ENCODE peak calls at places on chromosomes 7 and 10, in ten cellular contexts. B is epithelial cell of proximal tubule, K is astrocyte of the spinal cord, P is lower leg skin, S is colonic mucosa, Z is Peyer's patch, J is neural crest cell, E is pancreas, F is BE2C, G is fibroblast of lung. N is an unnamed sample.

GRCh38 chr10:128626397-128627060 is 500.3 kb upstream of the MKI67 start:
- DNase-seq in B (no peak), K (no peak), P (no peak), S (no peak), Z (no peak), J (no peak), E (no peak), F (no peak), G (no peak), N (no peak)

GRCh38 chr10:71835671-71836593 is 15.1 kb downstream of the PSAP start:
- DNase-seq in B (peak; percentile 95), K (peak; percentile 93), P (peak; percentile 92), S (no peak), Z (no peak), J (peak; percentile 29), E (peak; percentile 61), F (peak; percentile 97), G (peak; percentile 92), N (no peak)

GRCh38 chr7:27112361-27112760 is 9.9 kb upstream of the HOXA2 start:
- DNase-seq in B (no peak), K (peak; percentile 38), P (no peak), S (no peak), Z (no peak), J (no peak), E (no peak), F (no peak), G (peak; percentile 32), N (no peak)

GRCh38 chr10:103706760-103707159 is 148.6 kb downstream of the SH3PXD2A start:
- DNase-seq in B (no peak), K (no peak), P (no peak), S (no peak), Z (no peak), J (no peak), E (no peak), F (no peak), G (no peak), N (no peak)

GRCh38 chr7:111438369-111439289 is 123.7 kb downstream of the IMMP2L start:
- DNase-seq in B (peak; percentile 41), K (peak; percentile 74), P (no peak), S (no peak), Z (no peak), J (no peak), E (no peak), F (no peak), G (peak; percentile 60), N (no peak)

GRCh38 chr10:119418401-119418800 is 124.1 kb downstream of the RGS10 start:
- DNase-seq in B (no peak), K (no peak), P (no peak), S (no peak), Z (no peak), J (no peak), E (no peak), F (no peak), G (no peak), N (no peak)

GRCh38 chr10:66234872-66235271 is 691.0 kb upstream of the LRRTM3 start:
- DNase-seq in B (no peak), K (no peak), P (no peak), S (no peak), Z (no peak), J (no peak), E (no peak), F (no peak), G (no peak), N (no peak)

GRCh38 chr10:124237282-124237975 is 144.0 kb upstream of the CHST15 start:
- DNase-seq in B (no peak), K (no peak), P (no peak), S (no peak), Z (no peak), J (no peak), E (no peak), F (no peak), G (no peak), N (no peak)

GRCh38 chr10:124624456-124624855 is 119.7 kb downstream of the FAM53B start:
- DNase-seq in B (no peak), K (no peak), P (no peak), S (no peak), Z (no peak), J (no peak), E (no peak), F (no peak), G (no peak), N (no peak)

GRCh38 chr10:93294004-93294403 is 188.1 kb downstream of the MYOF start:
- DNase-seq in B (peak; percentile 20), K (no peak), P (no peak), S (no peak), Z (no peak), J (no peak), E (no peak), F (no peak), G (no peak), N (no peak)

GRCh38 chr7:96426027-96426426 is 104.1 kb upstream of the SLC25A13 start:
- DNase-seq in B (no peak), K (peak; percentile 10), P (no peak), S (no peak), Z (no peak), J (no peak), E (no peak), F (no peak), G (peak; percentile 9), N (no peak)

GRCh38 chr10:33776419-33776818 is 442.0 kb upstream of the NRP1 start:
- DNase-seq in B (no peak), K (no peak), P (no peak), S (no peak), Z (no peak), J (no peak), E (no peak), F (no peak), G (no peak), N (no peak)

GRCh38 chr7:129299889-129300288 is 75.1 kb downstream of the AHCYL2 start:
- DNase-seq in B (no peak), K (no peak), P (no peak), S (no peak), Z (no peak), J (no peak), E (no peak), F (no peak), G (no peak), N (no peak)

GRCh38 chr10:80526218-80526617 is 11.5 kb upstream of the SH2D4B start:
- DNase-seq in B (no peak), K (no peak), P (no peak), S (no peak), Z (no peak), J (no peak), E (no peak), F (no peak), G (no peak), N (no peak)

GRCh38 chr7:103576616-103577015 is 130.6 kb upstream of the SLC26A5 start:
- DNase-seq in B (no peak), K (no peak), P (no peak), S (no peak), Z (no peak), J (no peak), E (no peak), F (no peak), G (no peak), N (no peak)

GRCh38 chr10:69074532-69074931 is 13.4 kb upstream of the SRGN start:
- DNase-seq in B (no peak), K (no peak), P (no peak), S (no peak), Z (no peak), J (no peak), E (no peak), F (no peak), G (no peak), N (no peak)

GRCh38 chr10:69071610-69072009 is 16.3 kb upstream of the SRGN start:
- DNase-seq in B (no peak), K (no peak), P (no peak), S (no peak), Z (no peak), J (no peak), E (no peak), F (no peak), G (no peak), N (no peak)

GRCh38 chr10:69075431-69075830 is 12.5 kb upstream of the SRGN start:
- DNase-seq in B (no peak), K (no peak), P (no peak), S (no peak), Z (no peak), J (no peak), E (no peak), F (no peak), G (no peak), N (no peak)

GRCh38 chr10:69073025-69073424 is 14.9 kb upstream of the SRGN start:
- DNase-seq in B (no peak), K (no peak), P (no peak), S (no peak), Z (no peak), J (no peak), E (no peak), F (no peak), G (no peak), N (no peak)

GRCh38 chr10:69073731-69074130 is 14.2 kb upstream of the SRGN start:
- DNase-seq in B (no peak), K (no peak), P (no peak), S (no peak), Z (no peak), J (no peak), E (no peak), F (no peak), G (no peak), N (no peak)
- TF ChIP-seq CTCF in B (no peak), K (no peak), P (no peak), S (no peak), Z (no peak), J (no peak), E (no peak), F (no peak), G (no peak), N (no peak)

GRCh38 chr7:17940302-17941170 is at the start of gene SNX13:
- DNase-seq in B (no peak), K (peak; percentile 94), P (peak; percentile 98), S (peak; percentile 92), Z (peak; percentile 93), J (peak; percentile 86), E (peak; percentile 85), F (peak; percentile 96), G (peak; percentile 92), N (peak; percentile 88)
- TF ChIP-seq CTCF in B (peak; percentile 16), K (peak; percentile 23), P (no peak), S (no peak), Z (peak; percentile 18), J (no peak), E (no peak), F (peak; percentile 21), G (no peak), N (peak; percentile 29)

GRCh38 chr10:113052076-113052830 is 102.2 kb downstream of the TCF7L2 start:
- DNase-seq in B (no peak), K (no peak), P (peak; percentile 81), S (no peak), Z (no peak), J (no peak), E (no peak), F (no peak), G (peak; percentile 43), N (no peak)
- TF ChIP-seq CTCF in B (peak; percentile 43), K (peak; percentile 39), P (no peak), S (no peak), Z (peak; percentile 17), J (peak; percentile 29), E (no peak), F (peak; percentile 39), G (peak; percentile 14), N (no peak)

DNA sequence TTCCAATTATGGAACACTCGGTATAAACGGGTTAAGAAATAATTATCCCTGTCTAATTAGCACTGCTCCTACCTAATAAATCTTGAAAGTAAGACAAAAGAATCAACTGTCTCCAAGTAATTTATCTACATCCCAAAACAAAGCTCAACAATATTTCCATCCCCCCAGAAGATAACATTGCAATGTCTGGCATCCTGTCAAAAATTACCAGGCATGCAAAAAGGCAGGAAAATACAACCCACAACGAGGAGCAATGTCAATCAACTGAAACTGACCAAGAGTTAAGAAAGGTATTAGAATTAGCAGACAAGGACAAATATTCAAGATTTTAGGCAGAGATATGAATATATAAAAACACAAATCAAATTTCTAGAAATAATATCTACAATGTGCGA is 84.5 kb upstream of the SVIL start:
- DNase-seq in B (no peak), K (no peak), P (no peak), S (no peak), Z (no peak), J (no peak), E (no peak), F (no peak), G (no peak), N (no peak)
- TF ChIP-seq CTCF in B (no peak), K (no peak), P (no peak), S (no peak), Z (no peak), J (no peak), E (no peak), F (no peak), G (no peak), N (no peak)